ENCODE peak calls at places on chromosomes 1 and 21, in six cellular contexts. I is cardiac fibroblast, Q is suprapubic skin, N is adrenal gland, T is foreskin keratinocyte, A is glutamatergic neuron. R is an unnamed sample.

GRCh38 chr21:16533692-16534407 is 804.1 kb downstream of the USP25 start:
- DNase-seq in I (no peak), Q (no peak), N (no peak), T (no peak), A (no peak), R (no peak)

GRCh38 chr1:19203440-19203839 is 6.6 kb downstream of the UBR4 start:
- DNase-seq in I (peak; percentile 89), Q (no peak), N (peak; percentile 74), T (peak; percentile 21), A (no peak), R (no peak)

GRCh38 chr1:165516469-165516868 is 27.3 kb upstream of the LRRC52 start:
- DNase-seq in I (no peak), Q (no peak), N (no peak), T (no peak), A (no peak), R (no peak)

GRCh38 chr21:38223893-38224540 is 32.8 kb upstream of the KCNJ15 start:
- DNase-seq in I (peak; percentile 57), Q (no peak), N (no peak), T (no peak), A (peak; percentile 21), R (peak; percentile 20)

GRCh38 chr1:28594661-28595411 is 2.8 kb downstream of the RAB42 start:
- DNase-seq in I (peak; percentile 79), Q (no peak), N (no peak), T (peak; percentile 82), A (no peak), R (no peak)

GRCh38 chr1:233025156-233025555 is 74.7 kb downstream of the NTPCR start:
- DNase-seq in I (peak; percentile 31), Q (no peak), N (peak; percentile 27), T (no peak), A (peak; percentile 60), R (peak; percentile 52)

GRCh38 chr1:69513621-69514020 is 54.1 kb upstream of the LRRC7 start:
- DNase-seq in I (peak; percentile 63), Q (no peak), N (no peak), T (peak; percentile 49), A (no peak), R (no peak)

GRCh38 chr1:184244962-184245361 is 141.9 kb upstream of the C1orf21 start:
- DNase-seq in I (no peak), Q (no peak), N (no peak), T (no peak), A (no peak), R (no peak)

GRCh38 chr1:179342740-179343404 is 22.9 kb upstream of the AXDND1 start:
- DNase-seq in I (no peak), Q (no peak), N (no peak), T (no peak), A (no peak), R (no peak)

GRCh38 chr1:224425279-224425884 is 9.2 kb downstream of the WDR26 start:
- DNase-seq in I (no peak), Q (no peak), N (no peak), T (no peak), A (no peak), R (no peak)

GRCh38 chr1:58977595-58977994 is 193.7 kb upstream of the JUN start:
- DNase-seq in I (no peak), Q (no peak), N (no peak), T (no peak), A (no peak), R (no peak)

GRCh38 chr1:209728466-209728865 is 23.8 kb downstream of the HSD11B1 start:
- DNase-seq in I (no peak), Q (no peak), N (no peak), T (no peak), A (no peak), R (no peak)

GRCh38 chr1:154603317-154603716 is 4.7 kb downstream of the ADAR start:
- DNase-seq in I (no peak), Q (no peak), N (no peak), T (no peak), A (no peak), R (no peak)
- TF ChIP-seq CTCF in I (no peak), Q (no peak), N (no peak), T (no peak), A (no peak), R (no peak)

DNA sequence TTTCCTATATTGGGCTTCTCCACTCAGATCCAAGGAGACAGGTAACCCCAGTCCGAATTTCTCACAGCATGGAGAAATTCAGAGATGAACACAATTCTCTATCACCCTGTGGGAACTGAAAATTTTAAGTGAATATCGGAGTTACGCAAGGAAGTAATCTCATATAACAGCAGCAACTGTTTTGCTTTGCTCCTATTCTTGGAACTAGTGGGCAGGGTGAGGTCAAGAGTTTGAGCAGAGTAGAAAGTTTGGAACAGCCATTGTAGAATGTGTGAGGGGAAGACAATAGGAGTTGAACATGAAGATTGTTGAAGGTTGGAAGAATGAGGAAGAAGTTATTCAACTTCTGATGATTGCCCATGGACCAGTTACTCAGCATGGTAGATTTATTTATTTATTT is 24.3 kb upstream of the SLC35D1 start:
- DNase-seq in I (no peak), Q (no peak), N (no peak), T (no peak), A (no peak), R (no peak)
- TF ChIP-seq CTCF in I (no peak), Q (no peak), N (no peak), T (no peak), A (no peak), R (no peak)

GRCh38 chr1:219316066-219316465 is 142.4 kb downstream of the LYPLAL1 start:
- DNase-seq in I (no peak), Q (no peak), N (no peak), T (no peak), A (no peak), R (no peak)

GRCh38 chr1:219313961-219314360 is 140.3 kb downstream of the LYPLAL1 start:
- DNase-seq in I (no peak), Q (no peak), N (no peak), T (no peak), A (no peak), R (no peak)

GRCh38 chr1:219312967-219313366 is 139.3 kb downstream of the LYPLAL1 start:
- DNase-seq in I (peak; percentile 92), Q (no peak), N (no peak), T (no peak), A (no peak), R (no peak)

GRCh38 chr1:219318826-219319225 is 145.1 kb downstream of the LYPLAL1 start:
- DNase-seq in I (no peak), Q (no peak), N (no peak), T (no peak), A (no peak), R (no peak)

DNA sequence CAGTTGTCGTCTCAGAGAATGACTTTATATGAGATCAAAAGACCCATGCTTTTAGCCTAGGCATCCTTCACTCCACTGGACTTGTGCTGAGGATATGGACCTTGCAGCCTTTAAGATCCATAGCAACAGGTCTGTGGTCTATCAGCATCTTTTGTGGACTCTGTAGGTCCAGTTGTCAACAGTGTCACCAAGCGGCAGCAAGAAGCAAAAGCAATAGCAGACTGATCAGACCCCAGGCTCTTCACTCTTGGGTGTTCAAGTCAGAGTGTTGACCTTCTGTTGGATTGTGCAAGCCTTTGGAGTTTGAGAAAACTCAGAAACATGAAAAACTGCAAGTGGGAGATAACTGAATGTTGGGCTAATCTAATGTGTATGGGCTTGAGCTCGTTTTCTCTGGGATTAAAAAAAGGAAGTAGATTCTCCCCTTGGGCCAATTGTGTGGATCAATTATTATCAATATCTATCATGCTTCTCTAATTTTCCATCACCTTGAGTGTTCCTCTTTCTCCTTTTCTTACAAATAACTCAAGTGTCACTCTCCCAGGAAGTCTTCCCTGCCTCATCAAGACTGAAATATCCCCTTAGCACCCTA is 144.2 kb downstream of the LYPLAL1 start:
- DNase-seq in I (peak; percentile 47), Q (no peak), N (no peak), T (no peak), A (no peak), R (peak; percentile 6)
- TF ChIP-seq CTCF in I (peak; percentile 28), Q (no peak), N (no peak), T (peak; percentile 42), A (peak; percentile 22), R (peak; percentile 34)

DNA sequence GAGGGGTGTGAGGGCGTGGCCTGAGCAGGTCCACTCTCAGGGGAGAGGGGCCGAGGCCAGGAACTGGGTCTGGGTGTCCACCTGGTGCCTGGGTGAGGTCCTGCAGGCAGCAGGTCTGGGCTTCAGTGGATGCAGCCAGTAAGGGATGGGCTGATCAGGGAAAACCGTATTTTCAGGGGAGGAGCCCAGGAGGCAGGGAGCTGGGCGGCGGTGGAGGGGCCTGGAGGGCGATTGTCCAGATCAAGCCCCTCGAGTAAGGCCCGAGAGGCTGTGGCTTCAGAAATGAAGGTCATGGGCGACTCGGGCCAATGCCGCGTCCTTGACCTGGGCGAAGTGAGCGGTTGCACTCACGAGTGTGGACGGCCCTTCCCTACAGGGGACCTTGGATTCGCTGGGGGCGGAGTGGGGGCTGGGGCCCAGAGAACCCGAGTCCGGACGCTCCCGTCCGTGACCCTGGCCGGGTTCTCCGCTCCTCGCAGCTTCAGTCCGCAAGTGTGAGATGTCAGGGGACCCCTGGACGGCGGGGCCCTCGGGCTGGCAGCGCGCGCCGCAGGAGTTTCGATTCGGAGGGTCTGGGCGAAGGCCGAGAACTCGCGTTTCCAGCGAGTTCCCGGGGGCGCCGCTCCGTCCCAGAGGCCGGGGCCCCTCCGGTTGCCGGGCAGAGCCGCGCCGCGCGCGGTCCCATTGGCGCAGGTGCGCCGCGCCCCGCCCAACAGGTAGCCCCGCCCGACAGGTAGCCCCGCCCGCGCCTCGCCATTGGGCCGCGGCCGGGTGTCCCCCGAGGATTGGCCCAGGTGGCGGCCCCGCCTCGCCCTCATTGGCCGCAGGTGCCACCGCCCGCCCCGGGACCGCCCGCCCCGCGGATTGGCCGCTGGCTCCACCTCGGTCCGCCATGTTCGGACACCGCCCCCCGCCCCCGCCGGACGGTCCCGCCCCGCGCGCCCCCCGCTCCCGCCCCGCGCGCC is at the start of gene PRKCZ:
- DNase-seq in I (no peak), Q (no peak), N (peak; percentile 94), T (peak; percentile 75), A (peak; percentile 63), R (peak; percentile 93)
- TF ChIP-seq CTCF in I (peak; percentile 13), Q (no peak), N (peak; percentile 65), T (peak; percentile 53), A (peak; percentile 51), R (no peak)

GRCh38 chr1:72369358-72369757 is 87.0 kb upstream of the NEGR1 start:
- DNase-seq in I (no peak), Q (no peak), N (no peak), T (no peak), A (no peak), R (no peak)

GRCh38 chr1:72366473-72366872 is 84.1 kb upstream of the NEGR1 start:
- DNase-seq in I (peak; percentile 78), Q (no peak), N (peak; percentile 16), T (peak; percentile 51), A (no peak), R (no peak)

GRCh38 chr1:72365693-72366092 is 83.4 kb upstream of the NEGR1 start:
- DNase-seq in I (no peak), Q (no peak), N (no peak), T (no peak), A (no peak), R (no peak)

DNA sequence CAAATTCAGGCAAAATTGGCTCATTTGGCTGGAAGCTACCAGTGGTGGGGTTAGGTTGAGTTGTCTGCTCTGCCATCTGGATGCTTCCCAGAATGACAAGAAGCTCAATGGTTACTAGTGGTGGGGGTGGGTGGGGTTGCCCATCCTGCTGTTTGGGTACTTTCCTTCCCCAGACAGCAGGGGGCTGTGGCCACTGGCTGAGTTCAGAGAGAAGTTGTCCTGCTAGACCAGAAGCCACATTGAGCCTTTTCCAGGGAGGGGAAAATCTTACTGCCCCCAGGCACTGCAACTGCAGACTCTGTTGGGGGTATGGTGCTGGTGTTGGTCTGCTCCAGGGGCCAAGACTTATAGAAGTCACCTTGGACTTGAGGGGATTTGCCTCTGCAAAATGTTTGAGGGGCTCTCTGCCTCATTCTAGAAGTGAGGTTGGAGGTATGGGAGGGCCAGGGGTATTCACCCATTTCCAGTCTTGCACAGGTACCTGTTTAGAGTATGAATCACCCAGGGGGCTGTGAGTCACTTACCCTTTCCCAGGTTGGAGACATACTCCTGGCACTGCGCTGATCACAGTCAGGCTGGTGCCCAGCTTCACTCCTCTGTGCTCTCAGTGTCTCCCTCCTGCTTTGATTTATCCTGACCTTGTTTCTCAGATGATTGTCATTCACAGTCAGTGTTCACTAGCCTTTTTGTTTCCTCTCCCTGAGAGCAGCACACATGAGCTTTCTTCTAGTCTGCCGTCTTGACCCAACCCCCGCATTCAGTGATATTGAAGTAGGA is 89.1 kb upstream of the NEGR1 start:
- DNase-seq in I (no peak), Q (no peak), N (no peak), T (peak; percentile 45), A (no peak), R (no peak)
- TF ChIP-seq CTCF in I (peak; percentile 10), Q (no peak), N (no peak), T (no peak), A (no peak), R (no peak)